ENCODE peak calls at places on chromosomes 12 and 14, in ten cellular contexts. T is Right ventricle myocardium superior; F is T-cell; D is aorta; B is right lobe of liver; V is left ventricle myocardium superior; G is PC-3; L is naive B cell; E is central memory CD8-positive, alpha-beta T cell; W is upper lobe of left lung. P is an unnamed sample.

GRCh38 chr14:105195533-105196227 is 14.6 kb upstream of the NUDT14 start:
- ATAC-seq in T (no peak), W (no peak), L (no peak), G (no peak), E (no peak), V (no peak), D (no peak), B (no peak), F (no peak), P (no peak)

GRCh38 chr12:117819160-117819559 is 149.6 kb downstream of the KSR2 start:
- ATAC-seq in V (no peak), D (no peak), B (no peak), F (no peak), G (no peak), W (no peak), L (no peak), E (no peak), T (no peak), P (no peak)

GRCh38 chr12:124599074-124599999 is 31.9 kb upstream of the NCOR2 start:
- ATAC-seq in G (peak; percentile 42), T (no peak), B (peak; percentile 31), L (no peak), D (no peak), F (no peak), E (peak; percentile 24), W (no peak), V (no peak), P (no peak)

GRCh38 chr14:52241102-52241793 is 26.2 kb upstream of the PTGDR start:
- ATAC-seq in B (no peak), T (no peak), W (no peak), F (no peak), L (no peak), V (no peak), E (no peak), G (peak; percentile 78), D (no peak), P (no peak)

GRCh38 chr12:132161046-132161781 is 17.0 kb downstream of the NOC4L start:
- ATAC-seq in F (no peak), B (no peak), G (peak; percentile 9), E (no peak), V (no peak), L (no peak), W (no peak), D (no peak), T (no peak), P (no peak)

GRCh38 chr14:68084256-68084655 is 264.7 kb downstream of the RAD51B start:
- ATAC-seq in F (no peak), L (no peak), B (peak; percentile 35), G (peak; percentile 48), D (no peak), T (no peak), V (no peak), W (no peak), E (no peak), P (no peak)

GRCh38 chr14:69696633-69697557 is 70.0 kb upstream of the SRSF5 start:
- ATAC-seq in E (no peak), V (peak; percentile 13), T (no peak), W (peak; percentile 5), F (peak; percentile 47), D (no peak), B (no peak), G (peak; percentile 16), L (no peak), P (no peak)

GRCh38 chr12:43278268-43278832 is 273.7 kb downstream of the ADAMTS20 start:
- ATAC-seq in E (no peak), L (peak; percentile 67), D (no peak), V (no peak), W (no peak), T (no peak), B (no peak), G (peak; percentile 12), F (no peak), P (no peak)

GRCh38 chr14:67618617-67619063 is 1.1 kb upstream of the ARG2 start:
- ATAC-seq in F (peak; percentile 11), E (peak; percentile 50), T (peak; percentile 77), W (peak; percentile 85), B (peak; percentile 44), L (peak; percentile 34), D (peak; percentile 81), V (peak; percentile 67), G (peak; percentile 29), P (peak; percentile 17)

GRCh38 chr12:13241833-13242232 is 45.3 kb downstream of the EMP1 start:
- ATAC-seq in L (no peak), F (no peak), T (no peak), D (no peak), V (no peak), E (no peak), B (peak; percentile 82), G (peak; percentile 75), W (peak; percentile 14), P (no peak)

GRCh38 chr14:93044116-93044515 is 71.6 kb downstream of the ITPK1 start:
- ATAC-seq in L (no peak), T (no peak), F (no peak), W (no peak), E (no peak), G (peak; percentile 22), B (peak; percentile 46), V (no peak), D (no peak), P (no peak)

GRCh38 chr12:114864688-114865685 is 181.0 kb upstream of the TBX3 start:
- ATAC-seq in B (no peak), F (no peak), E (no peak), V (no peak), G (no peak), W (no peak), T (no peak), D (no peak), L (no peak), P (no peak)

GRCh38 chr14:68682166-68683103 is 110.4 kb downstream of the ZFP36L1 start:
- ATAC-seq in G (peak; percentile 54), L (peak; percentile 39), E (no peak), V (peak; percentile 81), F (peak; percentile 20), W (peak; percentile 90), B (peak; percentile 33), D (peak; percentile 82), T (peak; percentile 87), P (peak; percentile 70)

GRCh38 chr14:53553221-53553620 is 400.1 kb upstream of the DDHD1 start:
- ATAC-seq in V (no peak), B (no peak), G (no peak), W (no peak), L (no peak), D (no peak), E (no peak), T (no peak), F (no peak), P (no peak)

GRCh38 chr12:132588319-132588718 is 22.1 kb downstream of the LRCOL1 start:
- ATAC-seq in V (no peak), E (no peak), D (no peak), W (no peak), T (no peak), F (no peak), B (peak; percentile 43), L (no peak), G (no peak), P (no peak)

GRCh38 chr12:50325890-50326391 is 42.6 kb upstream of the LIMA1 start:
- ATAC-seq in B (peak; percentile 90), G (peak; percentile 52), T (no peak), L (no peak), W (no peak), V (no peak), F (no peak), D (no peak), E (no peak), P (no peak)

GRCh38 chr14:68939893-68940613 is 39.0 kb downstream of the ACTN1 start:
- ATAC-seq in B (peak; percentile 40), G (peak; percentile 53), L (no peak), V (peak; percentile 76), F (peak; percentile 33), T (peak; percentile 63), E (no peak), W (peak; percentile 79), D (peak; percentile 89), P (peak; percentile 60)

GRCh38 chr14:68806526-68807147 is 13.8 kb upstream of the ZFP36L1 start:
- ATAC-seq in V (peak; percentile 82), B (peak; percentile 34), G (peak; percentile 32), D (peak; percentile 66), W (peak; percentile 53), T (peak; percentile 75), F (peak; percentile 30), L (peak; percentile 93), E (peak; percentile 32), P (peak; percentile 57)

GRCh38 chr12:109534456-109534855 is 38.8 kb downstream of the MMAB start:
- ATAC-seq in W (no peak), D (no peak), E (no peak), V (no peak), B (no peak), T (no peak), G (no peak), F (no peak), L (no peak), P (no peak)

GRCh38 chr14:98994571-98994970 is 277.4 kb downstream of the BCL11B start:
- ATAC-seq in F (peak; percentile 72), B (no peak), D (no peak), L (no peak), W (no peak), V (no peak), E (no peak), G (no peak), T (no peak), P (no peak)

GRCh38 chr14:90692061-90692460 is 124.2 kb downstream of the TTC7B start:
- ATAC-seq in D (no peak), F (no peak), G (no peak), L (no peak), W (no peak), V (peak; percentile 28), E (no peak), T (no peak), B (no peak), P (no peak)

GRCh38 chr12:93571360-93571853 is 1.1 kb upstream of the SOCS2 start:
- ATAC-seq in W (peak; percentile 55), B (peak; percentile 31), T (peak; percentile 37), V (peak; percentile 56), G (peak; percentile 4), L (peak; percentile 11), F (peak; percentile 20), E (no peak), D (peak; percentile 60), P (peak; percentile 38)

GRCh38 chr14:68193970-68194634 is 374.5 kb downstream of the RAD51B start:
- ATAC-seq in L (no peak), D (no peak), T (no peak), G (no peak), F (no peak), B (no peak), V (peak; percentile 19), W (no peak), E (no peak), P (peak; percentile 75)

GRCh38 chr12:105092336-105092735 is 8.1 kb upstream of the ALDH1L2 start:
- ATAC-seq in D (no peak), G (peak; percentile 60), E (no peak), L (no peak), T (no peak), W (no peak), B (no peak), F (no peak), V (no peak), P (no peak)

GRCh38 chr12:132373967-132374820 is 44.8 kb upstream of the GALNT9 start:
- ATAC-seq in V (no peak), W (peak; percentile 29), L (no peak), T (no peak), B (no peak), D (no peak), E (no peak), G (no peak), F (no peak), P (no peak)

GRCh38 chr12:91331371-91331770 is 148.8 kb upstream of the DCN start:
- ATAC-seq in E (no peak), T (no peak), L (no peak), F (no peak), W (no peak), D (no peak), V (no peak), B (no peak), G (peak; percentile 15), P (no peak)

GRCh38 chr14:94322648-94323570 is at the start of gene SERPINA6:
- ATAC-seq in G (no peak), B (peak; percentile 71), D (peak; percentile 50), L (no peak), F (no peak), E (no peak), V (no peak), T (no peak), W (peak; percentile 61), P (peak; percentile 41)

GRCh38 chr12:39240573-39240972 is 202.3 kb downstream of the KIF21A start:
- ATAC-seq in V (no peak), G (no peak), L (no peak), E (no peak), T (no peak), D (no peak), W (no peak), F (no peak), B (no peak), P (no peak)